ENCODE peak calls at places on chromosome 2, in seven cellular contexts. K is upper lobe of right lung; G is stomach; V is GM23248; Y is neural progenitor cell; X is CD4-positive, alpha-beta memory T cell; W is heart right ventricle. S is an unnamed sample.

GRCh38 chr2:191234456-191234855 is 10.7 kb upstream of the MYO1B start:
- DNase-seq in K (no peak), G (no peak), V (no peak), Y (no peak), X (no peak), W (no peak), S (no peak)

GRCh38 chr2:134873152-134873551 is 34.7 kb downstream of the ACMSD start:
- DNase-seq in K (no peak), G (no peak), V (no peak), Y (no peak), X (no peak), W (no peak), S (no peak)

GRCh38 chr2:47867205-47867604 is 39.1 kb downstream of the FBXO11 start:
- DNase-seq in K (no peak), G (no peak), V (peak; percentile 91), Y (no peak), X (no peak), W (no peak), S (peak; percentile 8)

GRCh38 chr2:162838141-162838500 is 446 bp downstream of the KCNH7 start:
- DNase-seq in K (no peak), G (no peak), V (no peak), Y (no peak), X (no peak), W (no peak), S (peak; percentile 2)

GRCh38 chr2:3491716-3492474 is 27.4 kb downstream of the ADI1 start:
- DNase-seq in K (peak; percentile 46), G (peak; percentile 16), V (no peak), Y (no peak), X (no peak), W (no peak), S (no peak)

GRCh38 chr2:158973111-158973510 is 4.7 kb downstream of the TANC1 start:
- DNase-seq in K (no peak), G (no peak), V (no peak), Y (no peak), X (no peak), W (no peak), S (no peak)

GRCh38 chr2:31901900-31902299 is 108.9 kb downstream of the MEMO1 start:
- DNase-seq in K (no peak), G (no peak), V (no peak), Y (no peak), X (no peak), W (no peak), S (no peak)

GRCh38 chr2:240294514-240294913 is 140.9 kb upstream of the GPC1 start:
- DNase-seq in K (no peak), G (no peak), V (no peak), Y (no peak), X (no peak), W (no peak), S (no peak)

GRCh38 chr2:168694876-168695275 is 107.6 kb upstream of the NOSTRIN start:
- DNase-seq in K (no peak), G (no peak), V (no peak), Y (no peak), X (no peak), W (no peak), S (no peak)

GRCh38 chr2:224796695-224797305 is 80.6 kb upstream of the CCDC195 start:
- DNase-seq in K (no peak), G (no peak), V (no peak), Y (no peak), X (no peak), W (no peak), S (no peak)

GRCh38 chr2:138823651-138824050 is 43.5 kb upstream of the NXPH2 start:
- DNase-seq in K (no peak), G (no peak), V (no peak), Y (no peak), X (no peak), W (no peak), S (no peak)

GRCh38 chr2:112712903-112713584 is 7.8 kb upstream of the NT5DC4 start:
- DNase-seq in K (no peak), G (no peak), V (peak; percentile 93), Y (no peak), X (no peak), W (no peak), S (no peak)

GRCh38 chr2:134692461-134692860 is 26.3 kb downstream of the TMEM163 start:
- DNase-seq in K (no peak), G (no peak), V (no peak), Y (no peak), X (no peak), W (no peak), S (no peak)

GRCh38 chr2:54568876-54569298 is 112.8 kb downstream of the SPTBN1 start:
- DNase-seq in K (no peak), G (peak; percentile 73), V (no peak), Y (peak; percentile 13), X (no peak), W (no peak), S (peak; percentile 39)

GRCh38 chr2:54570321-54570881 is 114.3 kb downstream of the SPTBN1 start:
- DNase-seq in K (no peak), G (no peak), V (no peak), Y (no peak), X (no peak), W (no peak), S (no peak)

GRCh38 chr2:54570925-54571694 is 115.0 kb downstream of the SPTBN1 start:
- DNase-seq in K (peak; percentile 72), G (peak; percentile 64), V (peak; percentile 92), Y (no peak), X (peak; percentile 63), W (no peak), S (peak; percentile 11)

GRCh38 chr2:54572262-54572635 is 116.1 kb downstream of the SPTBN1 start:
- DNase-seq in K (no peak), G (no peak), V (peak; percentile 93), Y (no peak), X (peak; percentile 51), W (no peak), S (no peak)

DNA sequence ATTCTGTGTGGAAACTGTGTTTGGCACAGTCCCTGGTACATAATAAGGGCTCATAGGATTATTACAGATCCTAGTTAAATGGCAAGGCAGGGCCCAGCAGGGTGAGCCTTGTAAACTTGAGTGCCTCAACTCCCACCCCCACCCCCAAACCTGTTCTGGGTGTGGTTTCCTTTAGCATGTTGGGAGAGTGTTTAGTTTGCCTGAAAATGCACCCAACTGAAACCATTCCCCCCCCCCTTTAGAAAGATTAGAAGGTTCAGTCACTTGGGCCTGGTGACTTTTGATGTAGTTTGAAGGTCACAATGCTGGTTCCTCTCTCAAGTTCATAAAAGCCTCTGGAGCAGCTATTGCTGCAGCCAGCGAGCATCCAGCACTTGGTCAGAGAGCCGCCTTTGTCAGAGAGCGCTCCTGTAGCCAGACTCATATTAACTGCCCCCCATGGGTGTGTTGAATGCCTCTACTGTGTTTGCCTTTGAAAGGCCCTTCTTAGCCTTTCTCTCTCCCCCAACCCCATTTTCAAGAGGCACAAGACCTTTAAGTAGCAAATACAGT is 113.7 kb downstream of the SPTBN1 start:
- DNase-seq in K (no peak), G (peak; percentile 60), V (no peak), Y (peak; percentile 63), X (no peak), W (no peak), S (no peak)
- H3K4me1 ChIP-seq in K (peaks cover 85% of the 10 kb centered on the region), G (peaks cover 99% of the 10 kb centered on the region), V (peaks cover 54% of the 10 kb centered on the region), Y (peaks cover 40% of the 10 kb centered on the region), X (peaks cover 96% of the 10 kb centered on the region), W (peaks cover 95% of the 10 kb centered on the region), S (peaks cover 26% of the 10 kb centered on the region)

DNA sequence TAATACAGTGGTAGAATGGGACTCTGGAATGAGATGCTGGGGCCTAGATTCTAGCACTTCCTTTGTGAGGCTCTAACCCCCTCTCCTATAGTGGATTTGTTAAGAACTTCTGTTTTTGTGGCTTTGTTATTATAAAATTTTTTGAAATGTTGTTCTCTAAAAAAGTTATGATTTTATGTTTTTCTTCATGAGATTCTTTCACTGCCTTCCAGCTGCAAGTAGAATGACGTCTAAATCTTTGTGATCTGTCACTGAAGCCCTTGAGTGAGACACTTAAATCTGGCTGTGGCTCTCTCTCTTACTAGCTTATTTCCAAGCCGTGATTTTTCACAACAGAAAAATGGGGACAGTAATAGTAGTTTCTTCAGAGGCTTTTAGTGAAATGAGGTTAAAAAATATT is 1.6 kb downstream of the CASP8 start:
- DNase-seq in K (no peak), G (no peak), V (no peak), Y (no peak), X (peak; percentile 23), W (no peak), S (no peak)
- H3K4me1 ChIP-seq in K (peaks cover 36% of the 10 kb centered on the region), G (peaks cover 66% of the 10 kb centered on the region), V (peaks cover 39% of the 10 kb centered on the region), Y (peaks cover 11% of the 10 kb centered on the region), X (peaks cover 79% of the 10 kb centered on the region), W (peaks cover 22% of the 10 kb centered on the region), S (peaks cover 7% of the 10 kb centered on the region)

GRCh38 chr2:37654419-37654818 is 17.0 kb downstream of the CDC42EP3 start:
- DNase-seq in K (no peak), G (no peak), V (no peak), Y (peak; percentile 31), X (no peak), W (no peak), S (no peak)
- H3K4me1 ChIP-seq in K (peaks cover 91% of the 10 kb centered on the region), G (peaks cover 94% of the 10 kb centered on the region), V (peaks cover 93% of the 10 kb centered on the region), Y (peaks cover 52% of the 10 kb centered on the region), X (peaks cover 96% of the 10 kb centered on the region), W (peaks cover 98% of the 10 kb centered on the region), S (peaks cover 66% of the 10 kb centered on the region)

GRCh38 chr2:106866636-106867035 is 19.3 kb downstream of the ST6GAL2 start:
- DNase-seq in K (no peak), G (no peak), V (no peak), Y (no peak), X (no peak), W (no peak), S (no peak)

GRCh38 chr2:106864051-106864450 is 21.9 kb downstream of the ST6GAL2 start:
- DNase-seq in K (no peak), G (no peak), V (no peak), Y (no peak), X (no peak), W (no peak), S (no peak)

GRCh38 chr2:106867231-106867943 is 18.6 kb downstream of the ST6GAL2 start:
- DNase-seq in K (no peak), G (no peak), V (no peak), Y (peak; percentile 54), X (no peak), W (no peak), S (no peak)

GRCh38 chr2:106868199-106868598 is 17.8 kb downstream of the ST6GAL2 start:
- DNase-seq in K (no peak), G (no peak), V (no peak), Y (peak; percentile 63), X (no peak), W (no peak), S (no peak)

GRCh38 chr2:106869512-106870276 is 16.3 kb downstream of the ST6GAL2 start:
- DNase-seq in K (no peak), G (no peak), V (no peak), Y (peak; percentile 75), X (no peak), W (no peak), S (no peak)
- H3K4me1 ChIP-seq in K (no peaks in the 10 kb centered on the region), G (no peaks in the 10 kb centered on the region), V (no peaks in the 10 kb centered on the region), Y (peaks cover 36% of the 10 kb centered on the region), X (no peaks in the 10 kb centered on the region), W (no peaks in the 10 kb centered on the region), S (no peaks in the 10 kb centered on the region)

DNA sequence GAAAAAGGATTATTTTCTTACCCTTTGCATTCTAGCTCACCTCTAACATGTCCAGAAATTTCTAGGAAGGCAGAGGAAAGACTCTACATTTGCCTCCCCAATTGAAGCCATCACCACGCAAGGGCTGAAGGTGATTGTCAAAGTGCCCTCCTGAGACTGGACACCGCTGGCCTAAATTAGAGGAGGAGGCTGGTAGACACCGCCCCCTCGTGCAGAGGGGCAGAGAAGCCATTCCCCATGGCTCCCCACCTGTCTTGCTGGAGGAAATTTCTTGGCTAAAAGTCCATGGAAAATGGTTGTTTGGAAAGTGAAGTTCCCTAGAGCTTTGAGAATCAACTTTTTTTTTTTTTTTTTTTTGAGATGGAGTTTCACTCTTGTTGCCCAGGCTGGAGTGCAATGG is 31.3 kb upstream of the CREB1 start:
- DNase-seq in K (no peak), G (no peak), V (no peak), Y (no peak), X (no peak), W (no peak), S (no peak)
- H3K4me1 ChIP-seq in K (no peaks in the 10 kb centered on the region), G (no peaks in the 10 kb centered on the region), V (peaks cover 8% of the 10 kb centered on the region), Y (peaks cover 5% of the 10 kb centered on the region), X (peaks cover 6% of the 10 kb centered on the region), W (peaks cover 28% of the 10 kb centered on the region), S (no peaks in the 10 kb centered on the region)

S was measured in BE2C.